ENCODE peak calls at places on chromosomes 7 and 10, in seven cellular contexts. Y is psoas muscle; I is fibroblast of mammary gland; R is foreskin keratinocyte; B is natural killer cell; E is activated effector memory CD4-positive, alpha-beta T cell treated with Interleukin-2 at 50 U/mL for 16 hours; J is posterior vena cava. N is an unnamed sample.

GRCh38 chr10:123316776-123317175 is 162.6 kb downstream of the BUB3 start:
- DNase-seq in Y (no peak), I (no peak), R (no peak), B (no peak), E (no peak), J (no peak), N (no peak)

GRCh38 chr7:37408885-37409248 is 39.8 kb downstream of the ELMO1 start:
- DNase-seq in Y (no peak), I (no peak), R (no peak), B (no peak), E (no peak), J (no peak), N (no peak)

GRCh38 chr7:151727579-151728285 is 149.2 kb downstream of the PRKAG2 start:
- DNase-seq in Y (peak; percentile 89), I (peak; percentile 97), R (peak; percentile 92), B (no peak), E (peak; percentile 18), J (peak; percentile 95), N (peak; percentile 98)

GRCh38 chr7:26583094-26583493 is 281.3 kb downstream of the SKAP2 start:
- DNase-seq in Y (no peak), I (no peak), R (no peak), B (no peak), E (no peak), J (no peak), N (no peak)

GRCh38 chr10:123147635-123148413 is at the start of gene HMX2:
- DNase-seq in Y (no peak), I (no peak), R (no peak), B (no peak), E (no peak), J (no peak), N (no peak)

GRCh38 chr7:27423290-27423689 is 180.7 kb downstream of the EVX1 start:
- DNase-seq in Y (no peak), I (peak; percentile 73), R (peak; percentile 70), B (no peak), E (no peak), J (no peak), N (no peak)

GRCh38 chr7:2668401-2668800 is 19.6 kb upstream of the AMZ1 start:
- DNase-seq in Y (no peak), I (peak; percentile 68), R (no peak), B (no peak), E (no peak), J (no peak), N (peak; percentile 44)

GRCh38 chr7:102836206-102836938 is 76.4 kb upstream of the LRRC17 start:
- DNase-seq in Y (no peak), I (peak; percentile 87), R (peak; percentile 74), B (no peak), E (no peak), J (no peak), N (peak; percentile 93)

GRCh38 chr10:73887038-73888015 is 13.0 kb upstream of the CAMK2G start:
- DNase-seq in Y (peak; percentile 93), I (peak; percentile 87), R (peak; percentile 86), B (no peak), E (no peak), J (peak; percentile 90), N (peak; percentile 95)

GRCh38 chr7:30970594-30971094 is 6.9 kb downstream of the GHRHR start:
- DNase-seq in Y (no peak), I (peak; percentile 4), R (no peak), B (no peak), E (no peak), J (peak; percentile 35), N (no peak)

GRCh38 chr10:124063736-124064135 is 29.7 kb downstream of the CHST15 start:
- DNase-seq in Y (no peak), I (peak; percentile 93), R (no peak), B (no peak), E (no peak), J (peak; percentile 54), N (peak; percentile 92)

GRCh38 chr10:43868952-43869351 is 220.3 kb upstream of the ZNF32 start:
- DNase-seq in Y (no peak), I (no peak), R (no peak), B (no peak), E (no peak), J (no peak), N (no peak)

GRCh38 chr7:102096706-102097427 is 189.8 kb upstream of the SH2B2 start:
- DNase-seq in Y (no peak), I (no peak), R (no peak), B (no peak), E (no peak), J (no peak), N (no peak)

GRCh38 chr7:23299770-23300300 is 696 bp downstream of the MALSU1 start:
- DNase-seq in Y (no peak), I (no peak), R (no peak), B (no peak), E (no peak), J (no peak), N (peak; percentile 39)

GRCh38 chr7:43590862-43591550 is 8.1 kb downstream of the STK17A start:
- DNase-seq in Y (no peak), I (no peak), R (no peak), B (no peak), E (no peak), J (no peak), N (peak; percentile 40)

GRCh38 chr7:128022631-128023532 is 8.4 kb downstream of the LRRC4 start:
- DNase-seq in Y (no peak), I (peak; percentile 78), R (no peak), B (no peak), E (no peak), J (no peak), N (peak; percentile 91)

N was measured in EH.